ENCODE peak calls at places on chromosomes 6 and 20, in six cellular contexts. N, V, Z, X, F and C are unnamed samples.

GRCh38 chr20:33009214-33010132 is 2.0 kb downstream of the BPIFB2 start:
- DNase-seq in F (no peak), X (no peak), N (no peak), V (no peak), Z (peak; percentile 99), C (no peak)

GRCh38 chr6:169131356-169131755 is 122.3 kb downstream of the THBS2 start:
- DNase-seq in F (no peak), V (no peak), N (no peak), X (no peak), Z (no peak), C (no peak)

GRCh38 chr6:48986105-48986504 is 476.9 kb downstream of the MMUT start:
- DNase-seq in Z (no peak), V (no peak), X (no peak), N (no peak), F (no peak), C (no peak)

GRCh38 chr20:13259921-13260320 is 38.8 kb downstream of the ISM1 start:
- DNase-seq in Z (no peak), N (no peak), X (no peak), F (no peak), V (no peak), C (no peak)

GRCh38 chr6:40986364-40986763 is 52.7 kb downstream of the UNC5CL start:
- DNase-seq in X (no peak), N (no peak), F (no peak), Z (no peak), V (no peak), C (no peak)

GRCh38 chr6:109782401-109783046 is 91.4 kb downstream of the FIG4 start:
- DNase-seq in X (no peak), N (no peak), F (no peak), Z (no peak), V (no peak), C (no peak)

GRCh38 chr6:89669002-89669401 is 30.5 kb upstream of the LYRM2 start:
- DNase-seq in Z (no peak), V (no peak), X (no peak), F (no peak), N (no peak), C (no peak)

GRCh38 chr6:105484238-105485161 is 81.6 kb upstream of the PREP start:
- DNase-seq in N (no peak), Z (peak; percentile 41), F (no peak), X (peak; percentile 74), V (no peak), C (peak; percentile 27)

GRCh38 chr6:74705451-74705850 is 500.4 kb downstream of the COL12A1 start:
- DNase-seq in Z (no peak), X (no peak), F (no peak), N (no peak), V (no peak), C (no peak)

GRCh38 chr6:127866766-127867165 is 34.1 kb downstream of the THEMIS start:
- DNase-seq in Z (no peak), F (no peak), N (no peak), X (no peak), V (no peak), C (no peak)

GRCh38 chr6:93751969-93752368 is 332.6 kb upstream of the EPHA7 start:
- DNase-seq in X (peak; percentile 68), N (no peak), F (no peak), V (no peak), Z (no peak), C (no peak)

GRCh38 chr6:15310680-15311079 is 64.8 kb downstream of the JARID2 start:
- DNase-seq in F (no peak), V (no peak), N (no peak), Z (no peak), X (no peak), C (no peak)

GRCh38 chr20:18313410-18313809 is 25.1 kb downstream of the ZNF133 start:
- DNase-seq in N (no peak), V (no peak), X (no peak), Z (no peak), F (no peak), C (no peak)

GRCh38 chr6:33960345-33961313 is 156.8 kb upstream of the MLN start:
- DNase-seq in Z (no peak), X (no peak), V (no peak), F (no peak), N (no peak), C (no peak)

GRCh38 chr6:146026873-146027272 is 2.0 kb upstream of the GRM1 start:
- DNase-seq in Z (no peak), N (no peak), V (no peak), F (no peak), X (peak; percentile 24), C (no peak)

GRCh38 chr6:23228439-23229024 is 659.2 kb downstream of the HDGFL1 start:
- DNase-seq in X (no peak), Z (no peak), F (no peak), N (no peak), V (no peak), C (no peak)

GRCh38 chr20:45878076-45878731 is 2.8 kb upstream of the ZSWIM1 start:
- DNase-seq in F (no peak), X (no peak), Z (no peak), V (no peak), N (no peak), C (peak; percentile 68)

GRCh38 chr6:56479381-56479780 is 163.3 kb downstream of the DST start:
- DNase-seq in X (no peak), Z (no peak), V (no peak), F (no peak), N (no peak), C (no peak)

GRCh38 chr6:10800810-10801209 is 37.5 kb downstream of the MAK start:
- DNase-seq in X (no peak), N (no peak), Z (peak; percentile 68), F (no peak), V (no peak), C (no peak)

GRCh38 chr6:51049983-51050877 is 231.6 kb downstream of the TFAP2B start:
- DNase-seq in F (no peak), Z (no peak), N (no peak), X (no peak), V (no peak), C (peak; percentile 87)

GRCh38 chr6:12065321-12066140 is 53.4 kb downstream of the HIVEP1 start:
- DNase-seq in N (no peak), V (no peak), Z (no peak), F (no peak), X (peak; percentile 37), C (no peak)

GRCh38 chr20:21632654-21633053 is 72.8 kb upstream of the PAX1 start:
- DNase-seq in Z (no peak), V (no peak), N (no peak), F (no peak), X (no peak), C (no peak)

GRCh38 chr6:2630362-2630761 is 120.4 kb downstream of the MYLK4 start:
- DNase-seq in X (no peak), N (no peak), Z (peak; percentile 79), F (no peak), V (no peak), C (peak; percentile 17)

GRCh38 chr6:128209771-128210170 is 308.9 kb upstream of the THEMIS start:
- DNase-seq in N (no peak), Z (peak; percentile 12), X (no peak), V (no peak), F (no peak), C (no peak)

GRCh38 chr20:48189177-48189576 is 403.9 kb upstream of the SULF2 start:
- DNase-seq in Z (peak; percentile 63), N (peak; percentile 34), X (peak; percentile 53), V (peak; percentile 2), F (no peak), C (no peak)

GRCh38 chr6:148907573-148907972 is 160.7 kb downstream of the UST start:
- DNase-seq in N (no peak), V (no peak), Z (no peak), F (no peak), X (no peak), C (no peak)

GRCh38 chr6:33118525-33119123 is 42.8 kb downstream of the HLA-DPB1 start:
- DNase-seq in V (no peak), Z (peak; percentile 66), N (no peak), X (peak; percentile 80), F (no peak), C (peak; percentile 72)

GRCh38 chr6:22512716-22513452 is 56.5 kb upstream of the HDGFL1 start:
- DNase-seq in F (no peak), V (no peak), N (no peak), Z (no peak), X (no peak), C (no peak)

GRCh38 chr20:48463916-48464315 is 363.9 kb downstream of the PREX1 start:
- DNase-seq in F (no peak), X (no peak), N (no peak), Z (no peak), V (no peak), C (no peak)

GRCh38 chr6:167668754-167669552 is 157.8 kb upstream of the AFDN start:
- DNase-seq in F (no peak), N (no peak), X (no peak), Z (no peak), V (no peak), C (no peak)
- TF ChIP-seq CREB1 in F (no peak), N (no peak), X (no peak), Z (no peak), V (no peak), C (no peak)

GRCh38 chr20:60512436-60512835 is 554.2 kb downstream of the CDH26 start:
- DNase-seq in X (no peak), Z (peak; percentile 25), N (no peak), F (peak; percentile 29), V (no peak), C (no peak)
- TF ChIP-seq CREB1 in X (no peak), Z (no peak), N (no peak), F (no peak), V (no peak), C (no peak)

GRCh38 chr6:135438907-135439535 is 58.5 kb downstream of the AHI1 start:
- DNase-seq in N (no peak), V (peak; percentile 17), F (no peak), X (peak; percentile 62), Z (peak; percentile 30), C (peak; percentile 39)
- TF ChIP-seq CREB1 in N (no peak), V (no peak), F (no peak), X (no peak), Z (no peak), C (no peak)

GRCh38 chr20:23161968-23162696 is 76.0 kb upstream of the CD93 start:
- DNase-seq in N (no peak), F (no peak), X (no peak), V (no peak), Z (peak; percentile 73), C (no peak)

GRCh38 chr20:23160536-23161243 is 74.6 kb upstream of the CD93 start:
- DNase-seq in Z (no peak), N (no peak), F (no peak), X (peak; percentile 59), V (no peak), C (no peak)

GRCh38 chr20:23161244-23161875 is 75.2 kb upstream of the CD93 start:
- DNase-seq in Z (no peak), V (no peak), X (no peak), N (no peak), F (no peak), C (peak; percentile 14)

GRCh38 chr20:23159256-23159922 is 73.3 kb upstream of the CD93 start:
- DNase-seq in Z (no peak), X (no peak), N (no peak), V (no peak), F (no peak), C (no peak)

DNA sequence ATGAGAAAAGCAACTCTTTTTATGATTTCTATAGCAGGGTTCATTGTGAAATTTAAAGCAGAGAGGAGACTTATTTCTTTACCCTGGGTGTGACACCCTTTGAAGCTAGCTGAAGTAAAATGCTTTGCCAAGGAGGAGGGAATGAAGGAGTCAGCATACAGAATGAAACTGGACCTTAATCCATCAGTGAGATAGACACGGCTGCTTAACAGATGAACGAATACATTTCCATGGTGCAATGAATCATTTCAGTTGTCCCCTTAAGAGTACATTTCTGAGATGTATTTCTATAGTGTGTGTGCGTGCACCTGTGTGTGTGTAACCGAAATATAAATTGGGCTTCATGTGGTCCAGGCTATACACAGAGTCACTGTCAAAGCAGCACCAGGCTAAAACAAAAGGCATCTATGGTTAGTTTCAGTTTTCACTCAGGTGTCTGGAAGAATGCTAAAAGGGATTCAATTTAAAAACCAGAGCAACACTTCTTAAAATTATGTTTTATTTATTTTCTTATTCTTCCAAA is 73.9 kb upstream of the CD93 start:
- DNase-seq in V (no peak), F (no peak), X (no peak), N (no peak), Z (no peak), C (no peak)
- TF ChIP-seq CREB1 in V (no peak), F (no peak), X (no peak), N (no peak), Z (no peak), C (no peak)